ENCODE peak calls at places on chromosomes 16 and 17, in seven cellular contexts. M is CD8-positive, alpha-beta T cell; T is lower lobe of right lung; D is heart right ventricle; P is gastrocnemius medialis; V is right lobe of liver; F is HepG2. X is an unnamed sample.

GRCh38 chr17:19337712-19338023 is 24.9 kb downstream of the B9D1 start:
- ATAC-seq in F (no peak), T (no peak), P (peak; percentile 13), M (no peak), D (peak; percentile 28), V (peak; percentile 29), X (no peak)

GRCh38 chr16:4313563-4314531 is 2.0 kb upstream of the GLIS2 start:
- ATAC-seq in M (no peak), D (no peak), V (peak; percentile 74), P (no peak), F (peak; percentile 84), T (peak; percentile 38), X (no peak)

GRCh38 chr17:39239640-39240314 is 14.0 kb upstream of the STAC2 start:
- ATAC-seq in T (peak; percentile 73), D (peak; percentile 5), P (no peak), V (peak; percentile 55), M (peak; percentile 41), F (peak; percentile 73), X (no peak)

GRCh38 chr16:31537362-31537921 is 9.7 kb downstream of the AHSP start:
- ATAC-seq in P (no peak), D (peak; percentile 77), V (no peak), M (no peak), T (peak; percentile 87), F (peak; percentile 90), X (no peak)

GRCh38 chr16:83215417-83216001 is 588.7 kb downstream of the CDH13 start:
- ATAC-seq in F (peak; percentile 83), D (no peak), P (no peak), M (no peak), T (no peak), V (peak; percentile 69), X (no peak)

GRCh38 chr17:18981385-18981641 is 23.3 kb downstream of the FAM83G start:
- ATAC-seq in F (peak; percentile 46), D (no peak), V (no peak), P (no peak), T (no peak), M (no peak), X (no peak)

GRCh38 chr16:24753437-24753836 is 24.0 kb downstream of the TNRC6A start:
- ATAC-seq in P (no peak), D (no peak), T (peak; percentile 12), F (no peak), M (no peak), V (no peak), X (no peak)

GRCh38 chr17:1315891-1316403 is 36.5 kb downstream of the TRARG1 start:
- ATAC-seq in F (peak; percentile 41), M (no peak), T (no peak), V (no peak), D (peak; percentile 49), P (peak; percentile 61), X (peak; percentile 57)

GRCh38 chr16:3400446-3400778 is 392 bp downstream of the ZSCAN32 start:
- ATAC-seq in P (no peak), F (no peak), D (no peak), M (peak; percentile 18), T (no peak), V (no peak), X (no peak)

DNA sequence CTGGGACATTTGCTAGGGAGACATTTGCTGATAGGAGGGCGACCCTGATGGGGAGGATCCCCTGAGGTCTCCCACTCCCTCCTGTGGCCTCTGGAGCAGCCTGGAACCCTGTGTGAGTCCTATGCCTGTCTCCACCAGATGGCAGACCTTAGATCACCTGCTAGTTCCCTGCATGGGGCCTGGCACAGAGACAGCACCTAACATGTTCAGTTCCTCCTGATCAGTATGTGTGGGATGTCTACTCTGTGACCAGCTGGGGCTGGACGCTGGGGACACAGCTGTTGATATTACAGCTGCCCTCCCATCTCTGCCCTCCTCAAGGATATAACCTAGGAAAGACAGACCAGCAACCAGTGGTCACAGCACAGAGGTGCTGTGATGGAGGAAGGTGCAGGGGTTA is 1.1 kb upstream of the ADCY7 start:
- ATAC-seq in F (peak; percentile 87), P (no peak), M (peak; percentile 36), V (peak; percentile 58), D (no peak), T (peak; percentile 45), X (no peak)
- TF ChIP-seq CTCF in F (peak; percentile 81), P (no peak), M (peak; percentile 34), V (peak; percentile 29), D (no peak), T (no peak), X (no peak)

GRCh38 chr16:34758835-34759234 is 1299.4 kb downstream of the TP53TG3F start:
- ATAC-seq in M (no peak), F (no peak), V (no peak), D (no peak), P (no peak), T (no peak), X (no peak)
- TF ChIP-seq CTCF in M (no peak), F (no peak), V (no peak), D (no peak), P (no peak), T (no peak), X (no peak)

GRCh38 chr17:80649672-80650338 is 105.2 kb downstream of the RPTOR start:
- ATAC-seq in V (peak; percentile 59), F (peak; percentile 98), D (peak; percentile 94), M (peak; percentile 90), T (peak; percentile 81), P (peak; percentile 43), X (peak; percentile 84)
- TF ChIP-seq CTCF in V (peak; percentile 23), F (peak; percentile 78), D (peak; percentile 63), M (peak; percentile 35), T (peak; percentile 26), P (peak; percentile 48), X (peak; percentile 33)

GRCh38 chr17:17109231-17109630 is 67.0 kb downstream of the MPRIP start:
- ATAC-seq in M (no peak), T (peak; percentile 41), F (no peak), P (no peak), V (no peak), D (no peak), X (no peak)
- TF ChIP-seq CTCF in M (no peak), T (peak; percentile 12), F (no peak), P (no peak), V (no peak), D (peak; percentile 26), X (no peak)

DNA sequence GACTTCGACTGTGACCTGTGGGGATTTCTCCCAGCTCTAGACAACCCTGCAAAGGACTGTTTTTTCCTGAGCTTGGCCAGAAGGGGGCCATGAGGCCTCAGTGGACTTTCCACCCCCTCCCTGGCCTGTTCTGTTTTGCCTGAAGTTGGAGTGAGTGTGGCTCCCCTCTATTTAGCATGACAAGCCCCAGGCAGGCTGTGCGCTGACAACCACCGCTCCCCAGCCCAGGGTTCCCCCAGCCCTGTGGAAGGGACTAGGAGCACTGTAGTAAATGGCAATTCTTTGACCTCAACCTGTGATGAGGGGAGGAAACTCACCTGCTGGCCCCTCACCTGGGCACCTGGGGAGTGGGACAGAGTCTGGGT is 19.3 kb downstream of the NGFR start:
- ATAC-seq in M (no peak), T (no peak), P (peak; percentile 19), D (no peak), V (no peak), F (peak; percentile 75), X (no peak)
- TF ChIP-seq CTCF in M (no peak), T (no peak), P (no peak), D (no peak), V (no peak), F (peak; percentile 71), X (no peak)

DNA sequence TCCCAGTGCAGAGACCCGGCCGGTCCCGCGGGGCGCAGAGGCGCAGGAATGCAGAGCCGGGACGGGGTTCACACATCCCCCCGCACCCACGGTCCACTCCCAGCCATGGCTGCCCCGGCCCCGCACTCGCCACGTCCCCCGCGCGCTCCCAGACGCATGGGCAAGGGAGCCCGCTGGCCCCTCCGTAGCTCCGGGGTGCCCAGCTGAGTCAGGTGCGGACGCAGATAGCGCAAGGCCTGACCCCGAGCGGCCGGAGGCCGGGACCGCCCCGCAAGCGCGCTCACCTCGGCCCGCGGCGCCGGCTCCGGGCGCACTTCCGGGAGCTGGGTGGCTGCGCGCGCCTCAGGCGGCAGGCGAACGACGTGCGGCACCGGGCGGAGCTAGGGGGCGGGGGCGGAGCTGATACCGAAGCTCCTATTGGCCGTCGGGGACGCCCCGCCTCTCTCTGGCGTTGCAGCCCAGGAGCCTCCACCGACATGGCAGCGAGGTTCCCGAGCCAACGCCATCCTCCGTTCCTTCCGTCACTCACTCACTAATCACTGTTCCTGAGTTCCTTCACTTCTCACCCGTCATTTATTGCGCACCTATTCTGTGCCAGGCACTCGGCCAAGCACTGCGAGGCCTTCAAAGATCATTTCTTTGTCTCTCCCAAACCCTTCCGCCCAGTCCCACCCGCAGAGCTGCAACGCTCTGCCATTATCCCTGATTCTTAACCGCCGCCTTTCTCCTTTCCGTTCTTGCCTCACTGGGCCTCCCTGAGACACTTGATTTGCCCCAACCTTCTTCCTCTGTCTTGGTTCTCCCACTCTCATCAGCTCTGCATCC is at the start of gene ZNF18:
- ATAC-seq in F (peak; percentile 98), V (peak; percentile 97), M (peak; percentile 99), D (peak; percentile 99), T (peak; percentile 99), P (peak; percentile 93), X (peak; percentile 99)
- TF ChIP-seq CTCF in F (peak; percentile 26), V (peak; percentile 8), M (no peak), D (no peak), T (peak; percentile 33), P (no peak), X (peak; percentile 21)

DNA sequence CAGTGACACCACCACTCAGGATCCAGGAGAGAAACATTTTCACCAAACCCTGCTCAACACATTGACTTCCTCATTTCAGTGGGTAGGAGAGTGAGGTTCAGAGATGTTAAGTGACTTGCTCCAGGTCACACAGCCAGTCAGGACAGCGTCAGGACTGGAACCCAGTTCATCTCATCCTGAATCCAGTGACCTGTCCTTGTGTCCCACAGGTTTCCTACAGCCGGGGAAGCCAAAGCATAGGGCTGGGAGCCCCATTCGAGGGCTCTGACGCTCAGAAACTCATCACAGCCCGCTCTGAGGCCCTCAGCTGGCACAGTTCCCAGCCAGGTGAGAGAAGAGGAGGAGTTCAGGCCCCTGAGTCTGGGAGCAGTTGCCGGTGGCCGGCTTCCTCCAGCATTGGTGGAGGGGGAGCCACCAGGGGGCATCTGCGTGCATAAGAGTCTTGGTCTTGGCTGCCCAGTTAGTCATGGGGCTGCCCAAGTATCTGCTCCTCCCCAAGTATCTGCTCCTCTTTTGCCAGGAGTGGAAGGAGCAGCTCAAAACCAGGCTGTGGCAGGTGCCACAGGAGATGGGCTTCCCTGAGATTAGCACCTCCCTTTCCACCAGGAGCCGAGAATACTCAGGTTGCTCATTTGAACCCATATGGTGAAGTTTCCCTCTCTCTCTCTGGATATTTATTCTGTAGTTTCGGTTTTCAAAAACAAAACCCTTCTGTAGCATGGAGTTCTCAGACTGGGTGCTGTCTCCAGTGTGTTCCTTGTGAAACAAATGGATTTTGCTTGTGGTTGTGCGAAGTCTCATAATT is 56.0 kb downstream of the TNFRSF13B start:
- ATAC-seq in P (no peak), D (peak; percentile 18), T (peak; percentile 69), M (no peak), F (peak; percentile 88), V (peak; percentile 73), X (no peak)
- TF ChIP-seq CTCF in P (no peak), D (peak; percentile 38), T (peak; percentile 46), M (no peak), F (peak; percentile 62), V (peak; percentile 30), X (no peak)

DNA sequence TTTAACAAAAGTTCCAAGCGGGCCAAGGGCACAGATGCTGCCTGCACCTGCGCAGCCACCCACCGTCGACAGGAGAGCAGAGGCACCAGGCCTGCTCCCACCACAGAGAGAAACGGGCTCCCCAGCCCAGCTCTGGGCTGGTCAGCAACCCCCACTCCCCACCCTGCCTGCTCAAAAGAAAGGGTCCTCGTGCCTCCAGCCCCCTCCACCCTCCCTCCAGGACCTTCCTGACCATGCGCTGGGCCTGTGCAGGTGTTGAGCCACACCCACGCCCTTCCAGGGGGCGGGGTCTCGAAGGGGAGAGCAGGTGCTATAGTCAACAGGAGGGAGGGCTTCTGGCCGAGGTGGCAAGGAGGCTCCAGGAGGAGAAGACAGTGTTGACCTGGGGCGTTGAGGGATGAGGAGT is 25.3 kb downstream of the ZNF778 start:
- ATAC-seq in V (no peak), D (no peak), M (no peak), F (no peak), P (no peak), T (no peak), X (no peak)
- TF ChIP-seq CTCF in V (no peak), D (no peak), M (no peak), F (no peak), P (no peak), T (no peak), X (no peak)

X was measured in gastroesophageal sphincter.